ENCODE peak calls at places on chromosomes 13 and 19, in seven cellular contexts. N, T, X, R, O, J and F are unnamed samples.

GRCh38 chr19:8640402-8641004 is 10.1 kb downstream of the NFILZ start:
- DNase-seq in R (no peak), N (peak), T (no peak), J (no peak), X (no peak), O (no peak), F (no peak)

GRCh38 chr13:109333893-109334651 is 452.3 kb downstream of the IRS2 start:
- DNase-seq in X (no peak), O (no peak), R (no peak), N (no peak), J (no peak), T (no peak), F (no peak)

GRCh38 chr13:92355213-92355612 is 871.4 kb upstream of the GPC6 start:
- DNase-seq in O (no peak), N (peak), J (peak), X (no peak), T (no peak), R (peak), F (peak)

GRCh38 chr13:111166882-111167281 is 51.8 kb downstream of the ARHGEF7 start:
- DNase-seq in J (no peak), T (no peak), X (no peak), R (no peak), O (no peak), N (no peak), F (no peak)

GRCh38 chr19:16141043-16141442 is 2.4 kb upstream of the HSH2D start:
- DNase-seq in X (no peak), O (no peak), J (no peak), T (no peak), R (no peak), N (no peak), F (no peak)

GRCh38 chr19:1690570-1691307 is 38.3 kb upstream of the TCF3 start:
- DNase-seq in R (peak), N (no peak), O (no peak), X (no peak), T (no peak), J (peak), F (no peak)

GRCh38 chr19:55285225-55285890 is 1.6 kb downstream of the BRSK1 start:
- DNase-seq in T (no peak), X (no peak), N (no peak), O (no peak), J (no peak), R (no peak), F (no peak)

GRCh38 chr19:36420961-36421748 is 2.7 kb upstream of the ZFP82 start:
- DNase-seq in R (peak), O (no peak), J (peak), X (no peak), T (no peak), N (peak), F (no peak)

GRCh38 chr19:6963937-6964336 is 57.3 kb downstream of the MBD3L2B start:
- DNase-seq in J (no peak), R (no peak), O (peak), N (no peak), T (no peak), X (no peak), F (no peak)

GRCh38 chr13:32323912-32324311 is 8.6 kb downstream of the BRCA2 start:
- DNase-seq in N (peak), X (no peak), T (no peak), R (no peak), J (peak), O (no peak), F (peak)

GRCh38 chr13:73092831-73093230 is 34.0 kb downstream of the KLF5 start:
- DNase-seq in J (peak), N (no peak), O (no peak), R (no peak), T (no peak), X (no peak), F (no peak)

GRCh38 chr19:17389288-17389687 is 4.7 kb downstream of the CCDC194 start:
- DNase-seq in R (no peak), O (no peak), T (no peak), X (no peak), N (no peak), J (no peak), F (no peak)

GRCh38 chr19:19224150-19224851 is 12.5 kb downstream of the NCAN start:
- DNase-seq in N (no peak), O (no peak), T (no peak), J (no peak), X (no peak), R (no peak), F (no peak)
- H3K4me3 ChIP-seq in N (no peak), O (no peak), T (no peak), J (no peak), X (no peak), R (peak), F (no peak)

GRCh38 chr13:29454931-29455481 is 140.5 kb downstream of the SLC7A1 start:
- DNase-seq in O (peak), T (no peak), X (no peak), R (no peak), J (peak), N (peak), F (no peak)
- TF ChIP-seq CTCF in O (peak), T (peak), X (peak), R (peak), J (peak), N (peak), F (peak)

GRCh38 chr13:114124921-114125320 is 7.5 kb downstream of the RASA3 start:
- DNase-seq in X (no peak), N (peak), J (peak), T (no peak), R (no peak), O (no peak), F (peak)
- H3K4me3 ChIP-seq in X (no peak), N (no peak), J (no peak), T (no peak), R (no peak), O (no peak), F (no peak)

DNA sequence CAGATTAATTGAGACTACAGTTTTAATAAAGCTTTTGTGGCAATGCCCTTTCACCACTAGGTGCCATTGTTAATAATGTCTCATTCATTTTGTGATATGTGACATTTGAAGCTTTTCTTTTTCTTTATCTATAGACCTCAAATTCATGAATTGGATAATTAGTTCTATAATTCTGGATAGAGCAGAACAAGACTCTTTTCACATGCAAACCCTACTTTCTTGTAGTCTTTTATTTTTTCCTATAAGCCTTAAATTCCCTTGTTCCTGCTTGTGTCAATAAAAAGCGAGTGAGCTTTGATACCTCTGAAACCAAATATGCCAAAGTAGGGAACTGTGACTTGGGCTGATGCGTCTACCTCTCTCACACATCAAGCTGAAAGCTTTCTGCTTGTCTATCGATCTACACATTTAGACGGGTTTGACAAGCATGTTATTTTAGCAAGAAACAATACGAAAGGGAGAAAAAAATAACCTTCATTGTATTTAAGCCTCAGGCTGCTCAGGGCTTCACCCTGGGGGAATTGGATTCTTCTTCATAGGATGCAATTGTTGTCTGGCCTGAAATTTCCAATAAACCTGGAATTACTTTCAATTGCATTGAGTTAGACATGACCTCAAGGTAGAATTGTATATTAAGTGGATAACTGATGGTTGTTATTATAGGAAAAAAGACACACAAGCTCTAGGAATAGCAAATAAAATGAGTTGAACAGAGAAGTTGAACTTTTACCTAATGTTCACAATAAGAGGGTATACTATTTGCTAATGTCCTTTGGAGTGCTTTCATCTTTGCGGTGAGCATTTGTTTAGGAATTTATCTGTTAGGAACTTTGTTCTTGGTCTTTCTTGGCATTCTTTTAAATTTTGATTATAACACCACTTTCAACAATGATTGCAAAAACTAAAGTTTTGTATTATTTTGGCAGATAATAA is 1150.2 kb upstream of the PCDH9 start:
- DNase-seq in R (no peak), J (no peak), T (no peak), X (no peak), O (no peak), N (no peak), F (no peak)
- TF ChIP-seq CTCF in R (no peak), J (no peak), T (no peak), X (no peak), O (no peak), N (no peak), F (no peak)

GRCh38 chr13:24724714-24725113 is 39.3 kb upstream of the RNF17 start:
- DNase-seq in O (no peak), J (no peak), X (no peak), N (no peak), R (no peak), T (no peak), F (no peak)

GRCh38 chr13:24725379-24725778 is 38.6 kb upstream of the RNF17 start:
- DNase-seq in J (no peak), R (no peak), X (no peak), O (no peak), N (no peak), T (no peak), F (no peak)

GRCh38 chr13:24723206-24723605 is 40.8 kb upstream of the RNF17 start:
- DNase-seq in X (no peak), J (no peak), T (no peak), N (no peak), R (no peak), O (no peak), F (no peak)

DNA sequence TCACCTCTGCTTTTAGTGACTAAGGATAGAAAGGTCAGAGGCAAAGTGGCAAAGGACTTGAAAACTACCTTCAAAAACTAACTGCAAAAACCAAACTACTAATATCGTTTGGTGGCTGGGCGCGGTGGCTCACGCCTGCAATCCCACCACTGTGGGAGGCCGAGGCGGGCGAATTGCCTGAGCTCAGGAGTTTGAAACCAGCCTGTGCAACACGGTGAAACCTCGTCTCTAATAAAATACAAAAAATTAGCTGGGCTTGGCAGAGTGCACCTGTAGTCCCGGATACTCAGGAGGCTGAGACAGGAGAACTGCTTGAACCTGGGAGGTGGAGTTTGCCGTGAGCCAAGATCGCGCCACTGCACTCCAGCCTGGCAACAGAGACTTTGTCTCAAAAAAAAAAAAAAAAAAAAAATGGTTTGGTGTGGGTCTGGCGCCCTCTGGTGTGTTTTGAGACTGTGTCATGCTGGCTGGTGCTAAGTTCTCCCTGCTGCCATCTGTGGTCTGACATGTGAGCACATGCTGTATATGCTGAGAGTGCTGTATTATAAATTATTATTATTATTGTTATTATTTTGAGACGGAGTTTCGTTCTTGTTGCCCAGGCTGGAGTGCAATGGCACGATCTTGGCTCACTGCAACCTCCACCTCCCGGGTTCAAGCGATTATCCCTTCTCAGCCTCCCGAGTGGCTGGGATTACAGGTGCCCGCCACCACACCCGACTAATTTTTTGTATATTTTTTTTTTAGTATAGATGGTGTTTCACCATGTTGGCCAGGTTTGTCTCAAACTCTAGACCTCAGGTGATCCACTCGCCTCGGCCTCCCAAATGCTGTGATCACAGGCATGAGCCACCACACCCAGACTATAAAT is 36.0 kb upstream of the RNF17 start:
- DNase-seq in J (peak), O (peak), N (peak), X (peak), T (peak), R (peak), F (peak)
- H3K4me3 ChIP-seq in J (no peak), O (no peak), N (no peak), X (no peak), T (no peak), R (no peak), F (no peak)

GRCh38 chr13:112881656-112882554 is 87.1 kb upstream of the MCF2L start:
- DNase-seq in O (no peak), R (no peak), T (no peak), N (no peak), J (no peak), X (no peak), F (no peak)
- TF ChIP-seq CTCF in O (no peak), R (no peak), T (no peak), N (no peak), J (no peak), X (no peak), F (no peak)

GRCh38 chr13:112637017-112637801 is 49.3 kb upstream of the TUBGCP3 start:
- DNase-seq in N (no peak), X (no peak), R (no peak), O (no peak), T (no peak), J (no peak), F (no peak)

GRCh38 chr13:112635323-112635722 is 47.4 kb upstream of the TUBGCP3 start:
- DNase-seq in T (no peak), N (no peak), O (no peak), J (no peak), R (no peak), X (no peak), F (no peak)

GRCh38 chr13:112638157-112638750 is 50.3 kb upstream of the TUBGCP3 start:
- DNase-seq in T (no peak), X (no peak), O (no peak), R (no peak), N (no peak), J (no peak), F (no peak)

GRCh38 chr13:112636401-112636975 is 48.5 kb upstream of the TUBGCP3 start:
- DNase-seq in N (no peak), O (no peak), X (no peak), J (no peak), T (no peak), R (no peak), F (no peak)

DNA sequence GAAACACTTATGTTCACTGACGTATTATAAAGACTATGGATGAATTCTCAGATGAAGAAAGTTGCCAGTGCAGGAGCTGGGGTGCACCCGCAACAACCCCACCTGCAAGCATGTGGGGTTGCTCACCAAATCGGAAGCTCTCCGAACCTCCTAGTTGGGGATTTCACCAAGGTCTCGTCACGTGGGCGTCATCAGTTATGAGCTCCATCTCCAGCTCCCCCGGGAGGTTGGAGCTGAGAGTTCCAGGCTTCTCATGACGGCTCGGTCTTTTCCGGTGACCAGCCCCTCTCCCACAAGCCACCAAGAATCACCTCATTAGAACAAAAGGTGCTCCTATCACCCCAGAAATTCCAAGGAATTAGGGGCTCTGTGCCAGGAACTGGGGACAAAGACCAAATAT is 46.1 kb upstream of the TUBGCP3 start:
- DNase-seq in X (no peak), R (no peak), N (peak), J (no peak), T (no peak), O (no peak), F (no peak)
- H3K4me3 ChIP-seq in X (no peak), R (no peak), N (no peak), J (no peak), T (no peak), O (no peak), F (no peak)

GRCh38 chr13:76823969-76824368 is 62.2 kb downstream of the KCTD12 start:
- DNase-seq in X (no peak), R (no peak), N (no peak), O (no peak), J (no peak), T (no peak), F (no peak)

GRCh38 chr13:76822691-76823267 is 63.4 kb downstream of the KCTD12 start:
- DNase-seq in X (no peak), J (peak), N (peak), O (no peak), R (no peak), T (no peak), F (no peak)

GRCh38 chr13:76825415-76825814 is 60.8 kb downstream of the KCTD12 start:
- DNase-seq in O (no peak), T (no peak), X (no peak), J (no peak), R (no peak), N (no peak), F (no peak)

GRCh38 chr13:76816394-76816793 is 69.8 kb downstream of the KCTD12 start:
- DNase-seq in R (no peak), J (no peak), N (no peak), O (no peak), T (no peak), X (no peak), F (no peak)

GRCh38 chr13:76820759-76821158 is 65.4 kb downstream of the KCTD12 start:
- DNase-seq in T (no peak), J (peak), R (no peak), O (no peak), X (no peak), N (peak), F (no peak)
- TF ChIP-seq CTCF in T (no peak), J (peak), R (no peak), O (no peak), X (no peak), N (peak), F (no peak)

GRCh38 chr13:95474992-95475391 is 77.5 kb upstream of the CLDN10 start:
- DNase-seq in T (no peak), J (no peak), N (no peak), R (no peak), O (no peak), X (no peak), F (no peak)
- H3K4me3 ChIP-seq in T (no peak), J (no peak), N (no peak), R (no peak), O (no peak), X (no peak), F (no peak)